ENCODE peak calls at places on chromosomes 7 and 10, in seven cellular contexts. N is BE2C, Y is fibroblast of the aortic adventitia, T is psoas muscle, E is ovary, P is heart left ventricle, I is tibial nerve. J is an unnamed sample.

GRCh38 chr7:7408001-7408770 is 127.5 kb downstream of the COL28A1 start:
- DNase-seq in N (no peak), Y (no peak), T (no peak), E (no peak), P (no peak), I (no peak), J (no peak)

GRCh38 chr10:117865945-117866344 is 180.8 kb downstream of the RAB11FIP2 start:
- DNase-seq in N (no peak), Y (no peak), T (no peak), E (no peak), P (no peak), I (no peak), J (no peak)

GRCh38 chr7:141132671-141133070 is 58.8 kb downstream of the TMEM178B start:
- DNase-seq in N (no peak), Y (no peak), T (no peak), E (no peak), P (no peak), I (no peak), J (no peak)

GRCh38 chr10:87511526-87511925 is 6.8 kb downstream of the MINPP1 start:
- DNase-seq in N (no peak), Y (no peak), T (no peak), E (no peak), P (no peak), I (no peak), J (no peak)

GRCh38 chr10:46560952-46561351 is 4.5 kb upstream of the GPRIN2 start:
- DNase-seq in N (no peak), Y (no peak), T (no peak), E (no peak), P (no peak), I (no peak), J (no peak)

GRCh38 chr7:105017263-105018051 is 3.5 kb downstream of the KMT2E start:
- DNase-seq in N (no peak), Y (no peak), T (no peak), E (no peak), P (no peak), I (no peak), J (no peak)

GRCh38 chr10:90930971-90931841 is 10.3 kb upstream of the ANKRD1 start:
- DNase-seq in N (no peak), Y (peak), T (peak), E (no peak), P (peak), I (no peak), J (peak)

GRCh38 chr10:99598781-99599481 is 21.3 kb downstream of the SLC25A28 start:
- DNase-seq in N (no peak), Y (no peak), T (no peak), E (no peak), P (no peak), I (no peak), J (no peak)

GRCh38 chr10:90148121-90148855 is 446.9 kb downstream of the KIF20B start:
- DNase-seq in N (no peak), Y (peak), T (no peak), E (no peak), P (no peak), I (no peak), J (no peak)

GRCh38 chr7:26189697-26190096 is 10.8 kb downstream of the HNRNPA2B1 start:
- DNase-seq in N (no peak), Y (no peak), T (no peak), E (no peak), P (no peak), I (no peak), J (no peak)

GRCh38 chr7:28076421-28077163 is 104.0 kb downstream of the JAZF1 start:
- DNase-seq in N (peak), Y (peak), T (no peak), E (no peak), P (no peak), I (no peak), J (no peak)

GRCh38 chr7:150434240-150434639 is 16.2 kb upstream of the GIMAP8 start:
- DNase-seq in N (no peak), Y (no peak), T (no peak), E (no peak), P (no peak), I (no peak), J (no peak)

GRCh38 chr10:127398140-127398966 is 150.8 kb upstream of the NPS start:
- DNase-seq in N (peak), Y (peak), T (no peak), E (peak), P (no peak), I (no peak), J (peak)

GRCh38 chr7:20343211-20343610 is 12.5 kb downstream of the ITGB8 start:
- DNase-seq in N (no peak), Y (no peak), T (no peak), E (no peak), P (no peak), I (no peak), J (no peak)

GRCh38 chr7:4792537-4793126 is 17.2 kb downstream of the AP5Z1 start:
- DNase-seq in N (peak), Y (no peak), T (no peak), E (peak), P (no peak), I (no peak), J (no peak)

GRCh38 chr7:20007510-20007909 is 209.7 kb downstream of the MACC1 start:
- DNase-seq in N (no peak), Y (no peak), T (no peak), E (no peak), P (no peak), I (no peak), J (no peak)

GRCh38 chr10:107653832-107654287 is 489.4 kb upstream of the SORCS1 start:
- DNase-seq in N (no peak), Y (peak), T (no peak), E (no peak), P (peak), I (no peak), J (peak)

GRCh38 chr10:1382711-1383110 is 326.5 kb downstream of the WDR37 start:
- DNase-seq in N (no peak), Y (no peak), T (no peak), E (no peak), P (no peak), I (no peak), J (no peak)

GRCh38 chr7:157058026-157058425 is 47.6 kb upstream of the MNX1 start:
- DNase-seq in N (no peak), Y (no peak), T (no peak), E (no peak), P (no peak), I (no peak), J (no peak)

GRCh38 chr10:124225468-124226270 is 132.3 kb upstream of the CHST15 start:
- DNase-seq in N (no peak), Y (no peak), T (no peak), E (no peak), P (no peak), I (no peak), J (no peak)

GRCh38 chr10:46522295-46523118 is 34.0 kb downstream of the GPRIN2 start:
- DNase-seq in N (no peak), Y (no peak), T (no peak), E (peak), P (no peak), I (peak), J (no peak)

GRCh38 chr10:62638062-62638477 is 166.4 kb upstream of the ADO start:
- DNase-seq in N (no peak), Y (peak), T (no peak), E (no peak), P (no peak), I (no peak), J (no peak)

GRCh38 chr10:71713135-71714040 is 6.2 kb downstream of the C10orf105 start:
- DNase-seq in N (peak), Y (peak), T (peak), E (peak), P (peak), I (peak), J (peak)

GRCh38 chr7:117338020-117338419 is 15.2 kb upstream of the WNT2 start:
- DNase-seq in N (no peak), Y (peak), T (no peak), E (no peak), P (no peak), I (no peak), J (no peak)

GRCh38 chr10:114779803-114780609 is 41.6 kb upstream of the FHIP2A start:
- DNase-seq in N (no peak), Y (peak), T (no peak), E (no peak), P (no peak), I (no peak), J (peak)

GRCh38 chr7:7122033-7122478 is 60.3 kb upstream of the C1GALT1 start:
- DNase-seq in N (no peak), Y (peak), T (no peak), E (no peak), P (no peak), I (no peak), J (peak)

GRCh38 chr7:116970148-116970910 is 17.0 kb downstream of the ST7 start:
- DNase-seq in N (no peak), Y (no peak), T (no peak), E (no peak), P (no peak), I (no peak), J (no peak)

GRCh38 chr7:79199961-79200360 is 253.5 kb downstream of the MAGI2 start:
- DNase-seq in N (no peak), Y (peak), T (no peak), E (no peak), P (no peak), I (no peak), J (no peak)

GRCh38 chr10:54594289-54594688 is 206.7 kb downstream of the PCDH15 start:
- DNase-seq in N (no peak), Y (no peak), T (no peak), E (no peak), P (no peak), I (no peak), J (no peak)

GRCh38 chr10:4247379-4247778 is 462.4 kb upstream of the KLF6 start:
- DNase-seq in N (no peak), Y (no peak), T (no peak), E (no peak), P (no peak), I (no peak), J (no peak)

GRCh38 chr10:75959912-75960311 is 528.5 kb downstream of the LRMDA start:
- DNase-seq in N (no peak), Y (peak), T (no peak), E (no peak), P (no peak), I (no peak), J (no peak)

GRCh38 chr7:90894122-90894521 is 298.0 kb downstream of the CDK14 start:
- DNase-seq in N (no peak), Y (no peak), T (no peak), E (no peak), P (no peak), I (no peak), J (no peak)

GRCh38 chr10:9097206-9097990 is 1042.9 kb downstream of the GATA3 start:
- DNase-seq in N (no peak), Y (no peak), T (no peak), E (no peak), P (no peak), I (no peak), J (no peak)

GRCh38 chr7:139231513-139232376 is 708 bp downstream of the UBN2 start:
- DNase-seq in N (peak), Y (peak), T (peak), E (peak), P (peak), I (no peak), J (no peak)

GRCh38 chr7:82859106-82859850 is 303.4 kb downstream of the PCLO start:
- DNase-seq in N (no peak), Y (peak), T (no peak), E (no peak), P (no peak), I (no peak), J (no peak)

GRCh38 chr10:17444062-17444714 is 10.2 kb downstream of the ST8SIA6 start:
- DNase-seq in N (no peak), Y (no peak), T (no peak), E (no peak), P (no peak), I (no peak), J (no peak)

GRCh38 chr7:46763348-46763747 is 818.6 kb downstream of the TNS3 start:
- DNase-seq in N (no peak), Y (no peak), T (no peak), E (no peak), P (no peak), I (no peak), J (no peak)

GRCh38 chr10:95096143-95096542 is 26.8 kb upstream of the CYP2C8 start:
- DNase-seq in N (no peak), Y (no peak), T (no peak), E (no peak), P (no peak), I (no peak), J (no peak)

DNA sequence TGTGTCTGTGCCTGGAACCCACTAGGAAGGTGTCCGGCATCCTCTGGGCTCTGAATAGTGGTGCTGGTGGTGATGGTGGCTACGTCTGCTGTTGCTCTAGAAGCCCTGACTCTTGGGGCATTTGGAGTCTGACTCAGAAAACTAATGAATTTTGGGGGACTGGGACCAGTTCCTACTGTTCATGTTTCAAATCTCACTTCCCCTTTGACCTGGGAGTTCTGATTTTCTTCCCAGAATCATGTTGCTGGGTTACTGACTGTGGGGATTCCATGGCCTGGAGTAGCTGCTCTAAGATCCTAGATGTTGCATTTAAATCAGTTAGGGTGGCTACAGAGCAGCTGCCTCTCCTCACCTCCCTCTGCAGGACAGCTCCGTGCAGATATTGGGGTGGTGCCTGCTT is 3.2 kb downstream of the TSPAN33 start:
- DNase-seq in N (no peak), Y (no peak), T (no peak), E (no peak), P (no peak), I (no peak), J (no peak)
- H3K4me3 ChIP-seq in N (no peak), Y (no peak), T (no peak), E (no peak), P (no peak), I (no peak), J (no peak)

GRCh38 chr7:151675521-151675920 is 155.8 kb upstream of the RHEB start:
- DNase-seq in N (no peak), Y (no peak), T (no peak), E (no peak), P (no peak), I (no peak), J (no peak)

GRCh38 chr7:151671514-151671913 is 151.8 kb upstream of the RHEB start:
- DNase-seq in N (no peak), Y (peak), T (no peak), E (no peak), P (no peak), I (no peak), J (no peak)

GRCh38 chr7:151674161-151674920 is 154.6 kb upstream of the RHEB start:
- DNase-seq in N (no peak), Y (no peak), T (no peak), E (no peak), P (no peak), I (no peak), J (no peak)

GRCh38 chr7:151673216-151673615 is 153.5 kb upstream of the RHEB start:
- DNase-seq in N (no peak), Y (no peak), T (no peak), E (no peak), P (no peak), I (no peak), J (no peak)

DNA sequence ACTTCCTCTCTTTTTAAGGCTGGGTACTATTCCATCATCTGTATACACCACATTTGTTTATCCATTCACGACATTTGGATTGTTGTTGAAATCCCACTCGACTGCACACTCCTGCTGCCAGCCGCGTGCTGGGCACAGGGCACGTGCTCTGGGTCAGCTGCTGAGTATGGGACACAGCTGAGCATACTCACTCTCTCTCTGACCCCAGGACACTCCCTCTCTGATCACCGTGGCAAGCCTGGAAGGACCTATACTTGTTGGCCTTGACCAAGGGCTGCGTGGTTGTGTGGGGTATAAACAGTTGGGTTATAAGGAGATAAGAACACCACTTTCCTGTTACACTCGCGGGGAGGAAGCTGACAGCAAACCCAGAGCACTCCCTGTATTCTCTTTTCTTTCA is 153.0 kb upstream of the RHEB start:
- DNase-seq in N (no peak), Y (no peak), T (no peak), E (no peak), P (no peak), I (no peak), J (no peak)
- H3K4me3 ChIP-seq in N (no peak), Y (no peak), T (no peak), E (no peak), P (no peak), I (no peak), J (no peak)

GRCh38 chr10:102712089-102712488 is 2.1 kb downstream of the ARL3 start:
- DNase-seq in N (no peak), Y (no peak), T (no peak), E (no peak), P (no peak), I (no peak), J (no peak)
- H3K4me3 ChIP-seq in N (no peak), Y (no peak), T (no peak), E (no peak), P (no peak), I (no peak), J (no peak)

GRCh38 chr10:122163182-122164027 is 107.7 kb upstream of the BTBD16 start:
- DNase-seq in N (peak), Y (no peak), T (no peak), E (peak), P (no peak), I (no peak), J (no peak)

GRCh38 chr10:122164815-122165491 is 106.1 kb upstream of the BTBD16 start:
- DNase-seq in N (no peak), Y (no peak), T (no peak), E (no peak), P (no peak), I (no peak), J (no peak)

GRCh38 chr10:122164028-122164601 is 107.0 kb upstream of the BTBD16 start:
- DNase-seq in N (peak), Y (no peak), T (no peak), E (no peak), P (no peak), I (no peak), J (no peak)

GRCh38 chr10:122161795-122162194 is 109.3 kb upstream of the BTBD16 start:
- DNase-seq in N (no peak), Y (no peak), T (no peak), E (no peak), P (no peak), I (no peak), J (no peak)

GRCh38 chr10:122162566-122163181 is 108.4 kb upstream of the BTBD16 start:
- DNase-seq in N (peak), Y (no peak), T (no peak), E (no peak), P (no peak), I (no peak), J (no peak)
- H3K4me3 ChIP-seq in N (peak), Y (no peak), T (peak), E (peak), P (peak), I (peak), J (peak)

GRCh38 chr10:80461208-80462183 is 7.4 kb downstream of the TSPAN14 start:
- DNase-seq in N (no peak), Y (peak), T (no peak), E (no peak), P (no peak), I (no peak), J (no peak)
- H3K4me3 ChIP-seq in N (no peak), Y (no peak), T (no peak), E (no peak), P (no peak), I (peak), J (no peak)

DNA sequence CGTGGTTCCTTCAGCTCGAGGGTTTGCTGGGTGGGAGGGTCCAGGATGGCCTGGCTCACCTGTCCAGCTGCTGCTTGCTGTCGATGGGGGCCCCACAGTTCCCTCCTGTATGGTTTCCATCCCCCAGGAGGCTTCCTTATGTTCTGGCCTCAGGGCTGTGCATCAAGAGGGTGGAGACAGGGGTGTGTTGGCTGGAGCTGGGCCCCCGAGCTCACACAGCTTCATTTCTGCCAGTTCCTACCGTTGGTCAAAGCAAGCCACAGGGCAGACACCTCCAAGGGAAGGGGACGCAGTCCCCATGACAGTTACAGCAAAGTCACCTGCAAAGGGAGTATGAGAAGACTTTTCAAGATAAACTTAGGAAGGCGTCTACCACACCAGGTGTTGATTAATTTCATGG is 156.9 kb downstream of the EBF3 start:
- DNase-seq in N (no peak), Y (no peak), T (no peak), E (no peak), P (no peak), I (no peak), J (no peak)
- H3K4me3 ChIP-seq in N (no peak), Y (no peak), T (no peak), E (no peak), P (no peak), I (no peak), J (no peak)